ENCODE peak calls at places on chromosomes 12 and 14, in six cellular contexts. E is HEK293T, T is Panc1, C is AG04449, X is COR-L47, K is mammary epithelial cell. Z is an unnamed sample.

GRCh38 chr14:21136024-21136423 is 19.8 kb downstream of the OR5AU1 start:
- DNase-seq in C (no peak), K (no peak), E (peak), X (no peak), T (no peak), Z (peak)

GRCh38 chr14:36057452-36058142 is 118.9 kb downstream of the PTCSC3 start:
- DNase-seq in E (peak), K (peak), X (peak), T (no peak), C (no peak), Z (peak)

GRCh38 chr12:109777544-109777943 is 55.7 kb downstream of the TRPV4 start:
- DNase-seq in X (peak), E (peak), C (no peak), T (no peak), K (peak), Z (peak)

GRCh38 chr12:32756476-32757158 is 920 bp upstream of the YARS2 start:
- DNase-seq in X (no peak), T (no peak), C (no peak), E (no peak), K (peak), Z (no peak)

GRCh38 chr14:74650927-74651686 is 39.1 kb upstream of the LTBP2 start:
- DNase-seq in K (no peak), X (no peak), C (no peak), T (no peak), E (no peak), Z (no peak)

GRCh38 chr14:91149462-91149861 is 35.6 kb downstream of the DGLUCY start:
- DNase-seq in C (peak), X (no peak), K (peak), T (peak), E (no peak), Z (peak)

GRCh38 chr12:53219956-53220856 is 11.8 kb downstream of the RARG start:
- DNase-seq in C (no peak), T (peak), E (peak), K (peak), X (peak), Z (peak)

GRCh38 chr12:66144796-66145754 is 14.5 kb upstream of the LLPH start:
- DNase-seq in T (peak), E (peak), X (no peak), C (no peak), K (peak), Z (peak)

GRCh38 chr12:50110127-50110761 is 1.8 kb upstream of the COX14 start:
- DNase-seq in T (no peak), K (no peak), E (no peak), C (no peak), X (no peak), Z (no peak)

GRCh38 chr14:75981426-75981825 is 369 bp downstream of the TGFB3 start:
- DNase-seq in K (no peak), T (no peak), C (no peak), X (peak), E (peak), Z (peak)

GRCh38 chr14:49904270-49904669 is 11.4 kb downstream of the ARF6 start:
- DNase-seq in T (no peak), K (no peak), C (no peak), X (no peak), E (no peak), Z (no peak)

GRCh38 chr12:53805067-53805466 is 53.3 kb upstream of the CISTR start:
- DNase-seq in C (no peak), E (no peak), T (no peak), X (no peak), K (peak), Z (peak)

Z was measured in epithelial cell of esophagus.